ENCODE peak calls at places on chromosomes 13 and 19, in six cellular contexts. A, T, Y, G, V and Z are unnamed samples.
A peak's percentile ranks its signal among the peaks of the same experiment; 100 is the strongest.

GRCh38 chr19:44258139-44258538 is 1.5 kb upstream of the ZNF233 start:
- DNase-seq in A (no peak), T (no peak), Y (no peak), G (no peak), V (no peak), Z (no peak)

GRCh38 chr19:13881231-13881691 is 4.3 kb downstream of the NANOS3 start:
- DNase-seq in A (peak; percentile 35), T (no peak), Y (no peak), G (peak; percentile 19), V (no peak), Z (no peak)

GRCh38 chr13:108643646-108644353 is 14.4 kb downstream of the MYO16 start:
- DNase-seq in A (no peak), T (no peak), Y (no peak), G (no peak), V (no peak), Z (no peak)

GRCh38 chr13:37407156-37407555 is 191.4 kb downstream of the POSTN start:
- DNase-seq in A (peak; percentile 26), T (no peak), Y (no peak), G (no peak), V (no peak), Z (no peak)

GRCh38 chr19:11377237-11377636 is 2.8 kb downstream of the SWSAP1 start:
- DNase-seq in A (peak; percentile 89), T (no peak), Y (no peak), G (peak; percentile 46), V (peak; percentile 50), Z (peak; percentile 48)

GRCh38 chr13:106649495-106649894 is 81.6 kb upstream of the ARGLU1 start:
- DNase-seq in A (peak; percentile 2), T (no peak), Y (no peak), G (no peak), V (no peak), Z (peak; percentile 56)

GRCh38 chr19:36051236-36051635 is 2.8 kb downstream of the THAP8 start:
- DNase-seq in A (no peak), T (peak; percentile 33), Y (no peak), G (no peak), V (no peak), Z (no peak)

GRCh38 chr19:17234911-17235617 is 9.0 kb downstream of the OCEL1 start:
- DNase-seq in A (peak; percentile 65), T (no peak), Y (peak; percentile 50), G (peak; percentile 58), V (peak; percentile 87), Z (peak; percentile 79)

GRCh38 chr19:53177986-53178385 is 15.2 kb downstream of the ZNF665 start:
- DNase-seq in A (no peak), T (no peak), Y (no peak), G (no peak), V (no peak), Z (no peak)

GRCh38 chr13:112887557-112887991 is 81.4 kb upstream of the MCF2L start:
- DNase-seq in A (no peak), T (no peak), Y (no peak), G (no peak), V (no peak), Z (no peak)

GRCh38 chr19:44685877-44686276 is 13.1 kb upstream of the CEACAM16 start:
- DNase-seq in A (peak; percentile 52), T (no peak), Y (no peak), G (no peak), V (no peak), Z (no peak)

GRCh38 chr13:113553541-113554332 is 30.8 kb upstream of the TFDP1 start:
- DNase-seq in A (no peak), T (no peak), Y (no peak), G (no peak), V (no peak), Z (peak; percentile 5)

GRCh38 chr13:113579686-113580085 is 4.9 kb upstream of the TFDP1 start:
- DNase-seq in A (no peak), T (no peak), Y (no peak), G (no peak), V (no peak), Z (no peak)

GRCh38 chr13:106467406-106468122 is 67.9 kb downstream of the EFNB2 start:
- DNase-seq in A (no peak), T (no peak), Y (no peak), G (no peak), V (no peak), Z (no peak)

GRCh38 chr19:5083547-5083965 is 114.6 kb downstream of the KDM4B start:
- DNase-seq in A (no peak), T (no peak), Y (no peak), G (no peak), V (no peak), Z (no peak)

GRCh38 chr19:2540646-2541454 is 64.9 kb downstream of the GADD45B start:
- DNase-seq in A (peak; percentile 100), T (peak; percentile 90), Y (no peak), G (peak; percentile 92), V (no peak), Z (peak; percentile 82)

GRCh38 chr13:113947321-113948033 is 26.4 kb downstream of the C13orf46 start:
- DNase-seq in A (peak; percentile 42), T (peak; percentile 12), Y (no peak), G (peak; percentile 74), V (no peak), Z (peak; percentile 65)

GRCh38 chr13:29858667-29859066 is 8.2 kb upstream of the UBL3 start:
- DNase-seq in A (peak; percentile 86), T (no peak), Y (no peak), G (no peak), V (no peak), Z (no peak)

GRCh38 chr19:20787766-20788165 is 11.7 kb downstream of the ZNF66 start:
- DNase-seq in A (peak; percentile 3), T (no peak), Y (no peak), G (no peak), V (no peak), Z (no peak)

GRCh38 chr19:51473009-51473707 is 5.2 kb upstream of the CEACAM18 start:
- DNase-seq in A (peak; percentile 57), T (peak; percentile 59), Y (peak; percentile 1), G (peak; percentile 74), V (peak; percentile 79), Z (peak; percentile 78)

GRCh38 chr13:105213512-105213911 is 1322.0 kb downstream of the EFNB2 start:
- DNase-seq in A (no peak), T (no peak), Y (no peak), G (no peak), V (no peak), Z (no peak)

GRCh38 chr13:28542804-28543203 is 47.9 kb upstream of the FLT1 start:
- DNase-seq in A (no peak), T (no peak), Y (no peak), G (no peak), V (no peak), Z (no peak)

GRCh38 chr13:71685072-71685471 is 181.9 kb downstream of the DACH1 start:
- DNase-seq in A (no peak), T (no peak), Y (no peak), G (no peak), V (no peak), Z (no peak)

GRCh38 chr13:96636310-96636709 is 358.0 kb downstream of the OXGR1 start:
- DNase-seq in A (no peak), T (no peak), Y (no peak), G (peak; percentile 35), V (no peak), Z (no peak)

GRCh38 chr13:109569938-109570711 is 216.3 kb downstream of the IRS2 start:
- DNase-seq in A (no peak), T (no peak), Y (no peak), G (no peak), V (peak; percentile 18), Z (no peak)

GRCh38 chr19:29665826-29666633 is 769 bp downstream of the PLEKHF1 start:
- DNase-seq in A (peak; percentile 71), T (no peak), Y (no peak), G (no peak), V (no peak), Z (peak; percentile 41)

GRCh38 chr13:60326273-60326672 is 70.7 kb upstream of the TDRD3 start:
- DNase-seq in A (no peak), T (no peak), Y (no peak), G (no peak), V (no peak), Z (no peak)

GRCh38 chr13:33743438-33744368 is 74.2 kb upstream of the RFC3 start:
- DNase-seq in A (no peak), T (no peak), Y (no peak), G (no peak), V (peak; percentile 50), Z (no peak)

GRCh38 chr19:36115453-36116343 is at the start of gene TBCB:
- DNase-seq in A (no peak), T (no peak), Y (no peak), G (no peak), V (peak; percentile 93), Z (peak; percentile 90)

GRCh38 chr19:20470345-20471119 is 95.0 kb downstream of the ZNF737 start:
- DNase-seq in A (no peak), T (no peak), Y (no peak), G (peak; percentile 30), V (no peak), Z (no peak)

GRCh38 chr13:46057251-46058015 is 4.9 kb upstream of the ZC3H13 start:
- DNase-seq in A (peak; percentile 23), T (no peak), Y (no peak), G (no peak), V (no peak), Z (no peak)

GRCh38 chr13:30077338-30077737 is 226.9 kb upstream of the UBL3 start:
- DNase-seq in A (no peak), T (no peak), Y (no peak), G (no peak), V (no peak), Z (no peak)